ENCODE peak calls at places on chromosome 4, in seven cellular contexts. F, Q, I, M, R, L and X are unnamed samples.

GRCh38 chr4:31041385-31041784 is 321.2 kb downstream of the PCDH7 start:
- DNase-seq in F (no peak), I (no peak), M (no peak), Q (no peak), R (no peak), L (no peak), X (no peak)

GRCh38 chr4:27916432-27917184 is 1056.0 kb downstream of the STIM2 start:
- DNase-seq in I (no peak), Q (no peak), M (no peak), R (no peak), L (no peak), F (no peak), X (no peak)

GRCh38 chr4:140568507-140569306 is at the start of gene UCP1:
- DNase-seq in Q (no peak), I (no peak), F (no peak), R (no peak), L (no peak), M (no peak), X (no peak)

GRCh38 chr4:24471623-24472510 is 112.5 kb downstream of the DHX15 start:
- DNase-seq in L (no peak), I (no peak), Q (no peak), F (no peak), M (no peak), R (peak; percentile 13), X (no peak)

GRCh38 chr4:102569200-102569599 is 68.0 kb downstream of the NFKB1 start:
- DNase-seq in L (no peak), Q (no peak), R (peak; percentile 64), I (peak; percentile 75), M (no peak), F (peak; percentile 77), X (peak; percentile 37)

GRCh38 chr4:61517144-61517543 is 317.0 kb downstream of the ADGRL3 start:
- DNase-seq in R (no peak), M (no peak), Q (no peak), I (no peak), F (no peak), L (no peak), X (no peak)

GRCh38 chr4:70874268-70875156 is 27.7 kb upstream of the MOB1B start:
- DNase-seq in Q (no peak), R (no peak), M (no peak), L (no peak), I (no peak), F (no peak), X (no peak)

GRCh38 chr4:148852092-148852699 is 410.0 kb upstream of the NR3C2 start:
- DNase-seq in F (peak; percentile 7), M (no peak), L (no peak), R (no peak), I (no peak), Q (no peak), X (no peak)

GRCh38 chr4:73692284-73692683 is 48.1 kb upstream of the CXCL8 start:
- DNase-seq in F (peak; percentile 35), I (no peak), L (no peak), R (no peak), M (no peak), Q (no peak), X (no peak)

GRCh38 chr4:15428611-15429010 is 778 bp downstream of the C1QTNF7 start:
- DNase-seq in L (no peak), M (no peak), Q (no peak), F (no peak), R (no peak), I (no peak), X (no peak)

GRCh38 chr4:124890522-124890921 is 178.0 kb upstream of the ANKRD50 start:
- DNase-seq in Q (no peak), M (no peak), L (no peak), I (peak; percentile 87), F (peak; percentile 39), R (peak; percentile 76), X (peak; percentile 61)

GRCh38 chr4:108762559-108763225 is at the start of gene ETNPPL:
- DNase-seq in L (no peak), M (no peak), I (peak; percentile 0), F (no peak), Q (no peak), R (peak; percentile 6), X (no peak)

GRCh38 chr4:132063829-132064228 is 1085.3 kb upstream of the PCDH10 start:
- DNase-seq in Q (peak; percentile 46), F (peak; percentile 63), I (no peak), R (no peak), M (no peak), L (no peak), X (no peak)

GRCh38 chr4:156934259-156934635 is 37.4 kb downstream of the PDGFC start:
- DNase-seq in F (no peak), R (no peak), M (no peak), L (no peak), Q (no peak), I (no peak), X (no peak)

GRCh38 chr4:28481565-28481964 is 1620.9 kb downstream of the STIM2 start:
- DNase-seq in L (no peak), R (no peak), M (no peak), I (no peak), F (no peak), Q (no peak), X (no peak)

DNA sequence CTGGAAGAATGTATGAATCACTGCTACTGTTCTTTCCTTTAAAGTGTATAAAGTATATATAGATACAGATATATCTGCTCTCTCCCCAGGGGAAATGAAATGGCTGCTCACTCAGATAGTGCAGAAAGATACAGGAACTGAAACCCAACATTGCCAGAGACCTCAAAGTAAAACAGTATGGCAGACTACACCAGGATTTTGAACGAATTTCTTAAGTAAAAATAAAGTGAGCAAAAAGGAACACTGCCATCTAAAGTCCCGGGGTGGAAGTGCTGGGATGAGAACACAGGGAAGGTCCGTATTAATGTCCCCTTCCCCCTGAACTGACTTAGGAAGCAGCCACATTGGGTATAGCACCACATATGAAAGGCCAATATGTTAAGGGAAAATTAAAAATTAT is 93.4 kb downstream of the TMA16 start:
- DNase-seq in I (no peak), M (no peak), L (no peak), R (peak; percentile 9), F (no peak), Q (peak; percentile 22), X (no peak)
- TF ChIP-seq CTCF in I (peak; percentile 15), M (peak; percentile 17), L (no peak), R (no peak), F (no peak), Q (peak; percentile 54), X (no peak)

GRCh38 chr4:65021737-65022136 is 612.5 kb upstream of the TECRL start:
- DNase-seq in Q (no peak), M (no peak), F (no peak), L (no peak), I (no peak), R (no peak), X (no peak)

GRCh38 chr4:65028592-65028991 is 619.3 kb upstream of the TECRL start:
- DNase-seq in I (no peak), M (no peak), F (no peak), L (no peak), Q (no peak), R (no peak), X (no peak)

GRCh38 chr4:65018313-65018712 is 609.1 kb upstream of the TECRL start:
- DNase-seq in R (no peak), Q (no peak), I (no peak), M (no peak), F (no peak), L (no peak), X (no peak)

DNA sequence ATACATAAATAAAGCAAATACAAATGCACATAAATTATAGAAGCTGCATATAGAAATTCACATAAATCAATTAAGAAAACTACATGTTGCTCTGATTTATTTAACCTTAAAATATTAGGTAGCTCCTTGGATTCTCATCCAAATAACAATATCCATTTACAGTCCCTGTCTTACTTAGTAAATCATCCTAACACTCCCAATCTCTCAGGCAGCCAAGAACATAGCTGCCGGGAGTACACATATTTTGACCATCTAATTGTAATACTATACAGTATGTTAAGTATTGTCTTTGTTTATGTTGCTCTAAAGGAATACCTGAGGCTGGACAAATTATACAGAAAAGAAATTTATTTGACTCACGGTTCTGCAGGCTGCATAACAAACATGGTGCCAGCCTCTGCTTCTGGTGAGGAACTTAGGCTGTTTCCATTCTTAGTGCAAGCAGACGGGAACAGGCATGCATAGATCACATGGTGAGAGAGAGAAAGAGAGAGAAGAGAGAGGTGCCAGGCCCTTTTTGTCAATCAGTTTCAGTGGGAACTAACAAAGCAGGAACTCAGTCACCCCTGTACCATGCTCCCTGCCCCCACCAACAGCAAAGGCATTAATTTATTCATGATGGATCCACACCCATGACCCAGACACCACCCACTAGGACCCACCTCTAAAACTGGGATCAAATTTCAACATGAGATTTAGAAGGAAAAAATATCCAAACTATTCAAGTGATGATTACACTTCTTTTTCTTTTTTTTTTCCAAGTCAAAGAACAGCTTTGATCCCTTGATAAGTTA is 614.8 kb upstream of the TECRL start:
- DNase-seq in Q (no peak), R (no peak), F (no peak), M (no peak), I (no peak), L (no peak), X (no peak)
- H3K4me3 ChIP-seq in Q (no peak overlapping the region), R (no peak overlapping the region), F (no peak overlapping the region), M (no peak overlapping the region), I (no peak overlapping the region), L (no peak overlapping the region), X (no peak overlapping the region)

GRCh38 chr4:1753256-1753655 is 31.9 kb downstream of the TACC3 start:
- DNase-seq in Q (no peak), I (no peak), F (no peak), M (no peak), R (no peak), L (no peak), X (no peak)

GRCh38 chr4:1751155-1751918 is 30.0 kb downstream of the TACC3 start:
- DNase-seq in L (no peak), I (no peak), Q (no peak), M (no peak), R (no peak), F (no peak), X (no peak)

GRCh38 chr4:1753692-1754311 is 32.5 kb downstream of the TACC3 start:
- DNase-seq in L (no peak), M (no peak), Q (no peak), R (no peak), I (no peak), F (no peak), X (no peak)

GRCh38 chr4:1751919-1752283 is 30.6 kb downstream of the TACC3 start:
- DNase-seq in R (no peak), M (no peak), Q (no peak), F (no peak), I (no peak), L (no peak), X (no peak)

GRCh38 chr4:1752284-1753041 is 31.1 kb downstream of the TACC3 start:
- DNase-seq in L (no peak), Q (no peak), R (peak; percentile 14), F (no peak), M (no peak), I (no peak), X (peak; percentile 6)
- TF ChIP-seq CTCF in L (no peak), Q (no peak), R (no peak), F (no peak), M (no peak), I (no peak), X (no peak)

DNA sequence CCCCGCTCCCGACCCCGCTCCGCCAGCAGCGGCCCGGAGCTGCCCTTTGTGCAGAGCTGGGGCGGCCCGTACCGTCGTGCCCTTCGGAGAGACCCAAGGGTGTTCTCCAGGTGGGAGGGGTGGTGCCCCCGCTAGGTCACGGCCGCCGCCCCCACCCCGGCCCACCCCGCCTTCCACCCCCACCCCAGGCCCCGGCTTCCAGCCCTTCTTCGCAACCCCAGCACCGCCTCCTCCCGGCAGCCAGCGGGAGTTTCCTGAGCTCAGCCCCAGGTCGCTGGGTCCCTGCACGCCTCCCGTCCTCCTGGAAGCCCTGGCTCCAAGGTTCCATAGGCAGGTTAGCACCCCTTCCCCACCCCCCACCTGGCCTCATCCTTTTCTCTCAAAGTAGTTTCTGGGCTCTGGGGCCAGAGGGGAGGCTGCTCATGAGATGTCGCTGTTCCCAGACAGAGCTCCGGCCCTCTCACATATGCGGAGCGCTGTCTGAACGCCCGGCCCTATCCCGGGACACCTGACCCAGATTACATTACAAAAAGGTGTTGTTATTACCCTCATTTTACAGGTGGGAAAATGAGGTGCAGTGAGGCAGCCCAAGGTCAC is 25.2 kb upstream of the FGFR3 start:
- DNase-seq in Q (no peak), L (no peak), F (peak; percentile 14), M (no peak), R (peak; percentile 36), I (peak; percentile 22), X (peak; percentile 20)
- H3K4me3 ChIP-seq in Q (peak overlapping the region; percentile 33), L (peak overlapping the region; percentile 45), F (peak overlapping the region; percentile 46), M (peak overlapping the region; percentile 36), R (peak overlapping the region; percentile 26), I (peak overlapping the region; percentile 48), X (peak overlapping the region; percentile 7)